ENCODE peak calls at places on chromosomes 6 and 20, in nine cellular contexts. One of them, this sample, is unnamed.

GRCh38 chr20:59994697-59995122 is 36.5 kb downstream of the CDH26 start:
- DNase-seq in Panc1: no peak
- DNase-seq in GM13977: no peak
- DNase-seq in HEK293T: no peak
- DNase-seq in effector CD4-positive, alpha-beta T cell: no peak
- DNase-seq in iPS-NIHi11: peak; percentile 90
- DNase-seq in CD8-positive, alpha-beta T cell: no peak
- DNase-seq in NCI-H460: peak; percentile 30
- DNase-seq in G401: no peak
- DNase-seq in this sample: no peak

GRCh38 chr6:112216699-112217551 is 37.4 kb downstream of the LAMA4 start:
- DNase-seq in iPS-NIHi11: no peak
- DNase-seq in effector CD4-positive, alpha-beta T cell: no peak
- DNase-seq in CD8-positive, alpha-beta T cell: no peak
- DNase-seq in GM13977: no peak
- DNase-seq in HEK293T: no peak
- DNase-seq in NCI-H460: peak; percentile 22
- DNase-seq in G401: no peak
- DNase-seq in Panc1: peak; percentile 82
- DNase-seq in this sample: no peak

GRCh38 chr20:3167738-3168078 is 5.6 kb downstream of the LZTS3 start:
- DNase-seq in GM13977: peak; percentile 22
- DNase-seq in CD8-positive, alpha-beta T cell: no peak
- DNase-seq in NCI-H460: no peak
- DNase-seq in iPS-NIHi11: peak; percentile 49
- DNase-seq in effector CD4-positive, alpha-beta T cell: no peak
- DNase-seq in Panc1: no peak
- DNase-seq in HEK293T: no peak
- DNase-seq in G401: no peak
- DNase-seq in this sample: no peak

GRCh38 chr20:62914970-62915457 is 11.3 kb downstream of the DIDO1 start:
- DNase-seq in effector CD4-positive, alpha-beta T cell: no peak
- DNase-seq in HEK293T: peak; percentile 37
- DNase-seq in NCI-H460: no peak
- DNase-seq in GM13977: no peak
- DNase-seq in Panc1: no peak
- DNase-seq in G401: peak; percentile 33
- DNase-seq in CD8-positive, alpha-beta T cell: no peak
- DNase-seq in iPS-NIHi11: peak; percentile 79
- DNase-seq in this sample: no peak

GRCh38 chr6:31336872-31337496 is 20.0 kb downstream of the HLA-B start:
- DNase-seq in iPS-NIHi11: no peak
- DNase-seq in CD8-positive, alpha-beta T cell: no peak
- DNase-seq in Panc1: no peak
- DNase-seq in HEK293T: no peak
- DNase-seq in effector CD4-positive, alpha-beta T cell: no peak
- DNase-seq in GM13977: no peak
- DNase-seq in NCI-H460: no peak
- DNase-seq in G401: no peak
- DNase-seq in this sample: no peak

GRCh38 chr6:2695464-2696095 is 55.1 kb downstream of the MYLK4 start:
- DNase-seq in GM13977: peak; percentile 59
- DNase-seq in CD8-positive, alpha-beta T cell: no peak
- DNase-seq in NCI-H460: peak; percentile 42
- DNase-seq in Panc1: peak; percentile 22
- DNase-seq in HEK293T: peak; percentile 18
- DNase-seq in iPS-NIHi11: no peak
- DNase-seq in effector CD4-positive, alpha-beta T cell: no peak
- DNase-seq in G401: peak; percentile 28
- DNase-seq in this sample: peak; percentile 22

GRCh38 chr20:46406986-46407670 is 713 bp upstream of the ELMO2 start:
- DNase-seq in NCI-H460: no peak
- DNase-seq in GM13977: no peak
- DNase-seq in G401: peak; percentile 85
- DNase-seq in CD8-positive, alpha-beta T cell: peak; percentile 71
- DNase-seq in HEK293T: no peak
- DNase-seq in Panc1: no peak
- DNase-seq in iPS-NIHi11: no peak
- DNase-seq in effector CD4-positive, alpha-beta T cell: peak; percentile 73
- DNase-seq in this sample: no peak

GRCh38 chr6:444653-445275 is 53.2 kb downstream of the IRF4 start:
- DNase-seq in CD8-positive, alpha-beta T cell: peak; percentile 59
- DNase-seq in GM13977: no peak
- DNase-seq in Panc1: no peak
- DNase-seq in NCI-H460: no peak
- DNase-seq in iPS-NIHi11: no peak
- DNase-seq in G401: no peak
- DNase-seq in HEK293T: no peak
- DNase-seq in effector CD4-positive, alpha-beta T cell: peak; percentile 43
- DNase-seq in this sample: no peak

GRCh38 chr6:129104560-129104959 is 221.6 kb downstream of the LAMA2 start:
- DNase-seq in G401: no peak
- DNase-seq in GM13977: no peak
- DNase-seq in HEK293T: no peak
- DNase-seq in NCI-H460: no peak
- DNase-seq in iPS-NIHi11: no peak
- DNase-seq in CD8-positive, alpha-beta T cell: no peak
- DNase-seq in effector CD4-positive, alpha-beta T cell: no peak
- DNase-seq in Panc1: no peak
- DNase-seq in this sample: no peak

GRCh38 chr20:44961868-44962267 is 1.7 kb upstream of the TOMM34 start:
- DNase-seq in iPS-NIHi11: no peak
- DNase-seq in Panc1: no peak
- DNase-seq in HEK293T: no peak
- DNase-seq in NCI-H460: no peak
- DNase-seq in CD8-positive, alpha-beta T cell: no peak
- DNase-seq in GM13977: no peak
- DNase-seq in G401: no peak
- DNase-seq in effector CD4-positive, alpha-beta T cell: no peak
- DNase-seq in this sample: no peak

GRCh38 chr6:85756982-85757381 is 114.3 kb upstream of the SYNCRIP start:
- DNase-seq in effector CD4-positive, alpha-beta T cell: no peak
- DNase-seq in G401: peak; percentile 58
- DNase-seq in HEK293T: no peak
- DNase-seq in CD8-positive, alpha-beta T cell: no peak
- DNase-seq in Panc1: peak; percentile 5
- DNase-seq in iPS-NIHi11: peak; percentile 22
- DNase-seq in GM13977: no peak
- DNase-seq in NCI-H460: no peak
- DNase-seq in this sample: peak; percentile 18

GRCh38 chr6:82067021-82067420 is 180.5 kb downstream of the IBTK start:
- DNase-seq in Panc1: no peak
- DNase-seq in CD8-positive, alpha-beta T cell: no peak
- DNase-seq in NCI-H460: no peak
- DNase-seq in iPS-NIHi11: no peak
- DNase-seq in HEK293T: no peak
- DNase-seq in effector CD4-positive, alpha-beta T cell: no peak
- DNase-seq in G401: no peak
- DNase-seq in GM13977: peak; percentile 64
- DNase-seq in this sample: no peak

GRCh38 chr6:41739041-41739440 is 3.6 kb upstream of the TFEB start:
- DNase-seq in effector CD4-positive, alpha-beta T cell: no peak
- DNase-seq in iPS-NIHi11: no peak
- DNase-seq in Panc1: no peak
- DNase-seq in G401: no peak
- DNase-seq in CD8-positive, alpha-beta T cell: no peak
- DNase-seq in NCI-H460: no peak
- DNase-seq in GM13977: no peak
- DNase-seq in HEK293T: no peak
- DNase-seq in this sample: no peak

GRCh38 chr20:31806564-31807355 is 12.4 kb upstream of the MYLK2 start:
- DNase-seq in iPS-NIHi11: no peak
- DNase-seq in HEK293T: no peak
- DNase-seq in Panc1: no peak
- DNase-seq in NCI-H460: no peak
- DNase-seq in effector CD4-positive, alpha-beta T cell: no peak
- DNase-seq in CD8-positive, alpha-beta T cell: no peak
- DNase-seq in GM13977: no peak
- DNase-seq in G401: no peak
- DNase-seq in this sample: no peak

GRCh38 chr6:133951881-133952814 is 876 bp upstream of the TBPL1 start:
- DNase-seq in G401: peak; percentile 79
- DNase-seq in CD8-positive, alpha-beta T cell: peak; percentile 18
- DNase-seq in iPS-NIHi11: peak; percentile 60
- DNase-seq in GM13977: peak; percentile 79
- DNase-seq in effector CD4-positive, alpha-beta T cell: peak; percentile 31
- DNase-seq in HEK293T: peak; percentile 75
- DNase-seq in NCI-H460: peak; percentile 26
- DNase-seq in Panc1: peak; percentile 61
- DNase-seq in this sample: no peak

GRCh38 chr6:108797951-108798671 is 50.1 kb upstream of the ARMC2 start:
- DNase-seq in effector CD4-positive, alpha-beta T cell: no peak
- DNase-seq in iPS-NIHi11: no peak
- DNase-seq in G401: peak; percentile 96
- DNase-seq in CD8-positive, alpha-beta T cell: no peak
- DNase-seq in Panc1: no peak
- DNase-seq in HEK293T: no peak
- DNase-seq in NCI-H460: no peak
- DNase-seq in GM13977: no peak
- DNase-seq in this sample: no peak

GRCh38 chr6:165231581-165232276 is 77.7 kb downstream of the C6orf118 start:
- DNase-seq in GM13977: no peak
- DNase-seq in NCI-H460: peak; percentile 43
- DNase-seq in HEK293T: peak; percentile 36
- DNase-seq in Panc1: peak; percentile 22
- DNase-seq in iPS-NIHi11: peak; percentile 26
- DNase-seq in G401: peak; percentile 91
- DNase-seq in CD8-positive, alpha-beta T cell: no peak
- DNase-seq in effector CD4-positive, alpha-beta T cell: no peak
- DNase-seq in this sample: no peak

GRCh38 chr6:159813781-159814180 is 13.7 kb downstream of the PNLDC1 start:
- DNase-seq in HEK293T: no peak
- DNase-seq in NCI-H460: no peak
- DNase-seq in iPS-NIHi11: no peak
- DNase-seq in effector CD4-positive, alpha-beta T cell: no peak
- DNase-seq in CD8-positive, alpha-beta T cell: no peak
- DNase-seq in GM13977: no peak
- DNase-seq in G401: no peak
- DNase-seq in Panc1: no peak
- DNase-seq in this sample: no peak

GRCh38 chr6:1110935-1111334 is 201.0 kb upstream of the FOXQ1 start:
- DNase-seq in HEK293T: no peak
- DNase-seq in GM13977: no peak
- DNase-seq in G401: no peak
- DNase-seq in NCI-H460: no peak
- DNase-seq in CD8-positive, alpha-beta T cell: no peak
- DNase-seq in iPS-NIHi11: no peak
- DNase-seq in Panc1: no peak
- DNase-seq in effector CD4-positive, alpha-beta T cell: no peak
- DNase-seq in this sample: no peak

GRCh38 chr20:61189534-61189933 is 62.5 kb upstream of the CDH4 start:
- DNase-seq in HEK293T: no peak
- DNase-seq in CD8-positive, alpha-beta T cell: no peak
- DNase-seq in G401: no peak
- DNase-seq in Panc1: no peak
- DNase-seq in NCI-H460: no peak
- DNase-seq in effector CD4-positive, alpha-beta T cell: no peak
- DNase-seq in GM13977: no peak
- DNase-seq in iPS-NIHi11: no peak
- DNase-seq in this sample: no peak

GRCh38 chr6:75524322-75524972 is 30.8 kb upstream of the FILIP1 start:
- DNase-seq in CD8-positive, alpha-beta T cell: no peak
- DNase-seq in Panc1: peak; percentile 48
- DNase-seq in iPS-NIHi11: peak; percentile 39
- DNase-seq in effector CD4-positive, alpha-beta T cell: no peak
- DNase-seq in G401: no peak
- DNase-seq in NCI-H460: peak; percentile 46
- DNase-seq in HEK293T: peak; percentile 36
- DNase-seq in GM13977: no peak
- DNase-seq in this sample: no peak

GRCh38 chr6:73503027-73503772 is 17.6 kb downstream of the EEF1A1 start:
- DNase-seq in NCI-H460: no peak
- DNase-seq in G401: no peak
- DNase-seq in GM13977: no peak
- DNase-seq in iPS-NIHi11: no peak
- DNase-seq in CD8-positive, alpha-beta T cell: no peak
- DNase-seq in HEK293T: no peak
- DNase-seq in Panc1: no peak
- DNase-seq in effector CD4-positive, alpha-beta T cell: no peak
- DNase-seq in this sample: no peak

GRCh38 chr20:44208165-44208564 is 2.4 kb downstream of the OSER1 start:
- DNase-seq in effector CD4-positive, alpha-beta T cell: no peak
- DNase-seq in GM13977: no peak
- DNase-seq in Panc1: no peak
- DNase-seq in G401: no peak
- DNase-seq in iPS-NIHi11: no peak
- DNase-seq in HEK293T: no peak
- DNase-seq in CD8-positive, alpha-beta T cell: no peak
- DNase-seq in NCI-H460: no peak
- DNase-seq in this sample: no peak

GRCh38 chr6:45754432-45754831 is 261.2 kb downstream of the CLIC5 start:
- DNase-seq in CD8-positive, alpha-beta T cell: no peak
- DNase-seq in NCI-H460: no peak
- DNase-seq in GM13977: no peak
- DNase-seq in effector CD4-positive, alpha-beta T cell: no peak
- DNase-seq in Panc1: no peak
- DNase-seq in HEK293T: no peak
- DNase-seq in G401: no peak
- DNase-seq in iPS-NIHi11: no peak
- DNase-seq in this sample: no peak

GRCh38 chr6:13488015-13488895 is 855 bp upstream of the GFOD1 start:
- DNase-seq in HEK293T: peak; percentile 39
- DNase-seq in iPS-NIHi11: peak; percentile 54
- DNase-seq in GM13977: peak; percentile 43
- DNase-seq in effector CD4-positive, alpha-beta T cell: no peak
- DNase-seq in CD8-positive, alpha-beta T cell: no peak
- DNase-seq in NCI-H460: no peak
- DNase-seq in Panc1: no peak
- DNase-seq in G401: peak; percentile 67
- DNase-seq in this sample: no peak

GRCh38 chr20:35271904-35272303 is 6.0 kb downstream of the MMP24OS start:
- DNase-seq in G401: no peak
- DNase-seq in HEK293T: no peak
- DNase-seq in effector CD4-positive, alpha-beta T cell: no peak
- DNase-seq in iPS-NIHi11: no peak
- DNase-seq in GM13977: no peak
- DNase-seq in NCI-H460: no peak
- DNase-seq in Panc1: no peak
- DNase-seq in CD8-positive, alpha-beta T cell: no peak
- DNase-seq in this sample: no peak

GRCh38 chr6:128567029-128567428 is 46.6 kb upstream of the PTPRK start:
- DNase-seq in iPS-NIHi11: no peak
- DNase-seq in HEK293T: no peak
- DNase-seq in NCI-H460: no peak
- DNase-seq in G401: no peak
- DNase-seq in Panc1: no peak
- DNase-seq in GM13977: no peak
- DNase-seq in effector CD4-positive, alpha-beta T cell: no peak
- DNase-seq in CD8-positive, alpha-beta T cell: no peak
- DNase-seq in this sample: no peak

GRCh38 chr6:143555071-143555492 is 43.6 kb upstream of the FUCA2 start:
- DNase-seq in effector CD4-positive, alpha-beta T cell: no peak
- DNase-seq in GM13977: no peak
- DNase-seq in iPS-NIHi11: no peak
- DNase-seq in G401: peak; percentile 15
- DNase-seq in CD8-positive, alpha-beta T cell: no peak
- DNase-seq in NCI-H460: no peak
- DNase-seq in Panc1: no peak
- DNase-seq in HEK293T: no peak
- DNase-seq in this sample: no peak

GRCh38 chr6:140579918-140580317 is 1205.5 kb upstream of the CITED2 start:
- DNase-seq in G401: no peak
- DNase-seq in HEK293T: no peak
- DNase-seq in Panc1: no peak
- DNase-seq in NCI-H460: no peak
- DNase-seq in iPS-NIHi11: no peak
- DNase-seq in GM13977: no peak
- DNase-seq in CD8-positive, alpha-beta T cell: no peak
- DNase-seq in effector CD4-positive, alpha-beta T cell: no peak
- DNase-seq in this sample: no peak

GRCh38 chr20:37311710-37312355 is 22.4 kb downstream of the MANBAL start:
- DNase-seq in effector CD4-positive, alpha-beta T cell: no peak
- DNase-seq in GM13977: no peak
- DNase-seq in NCI-H460: no peak
- DNase-seq in HEK293T: no peak
- DNase-seq in iPS-NIHi11: no peak
- DNase-seq in CD8-positive, alpha-beta T cell: no peak
- DNase-seq in Panc1: no peak
- DNase-seq in G401: no peak
- DNase-seq in this sample: no peak

GRCh38 chr6:113994934-113995342 is 24.0 kb upstream of the HDAC2 start:
- DNase-seq in CD8-positive, alpha-beta T cell: peak; percentile 4
- DNase-seq in NCI-H460: peak; percentile 43
- DNase-seq in G401: peak; percentile 27
- DNase-seq in iPS-NIHi11: peak; percentile 67
- DNase-seq in effector CD4-positive, alpha-beta T cell: peak; percentile 4
- DNase-seq in HEK293T: peak; percentile 75
- DNase-seq in GM13977: peak; percentile 33
- DNase-seq in Panc1: peak; percentile 92
- DNase-seq in this sample: peak; percentile 80

This sample was measured in SK-N-MC.